ENCODE peak calls at places on chromosomes 7 and 10, in eight cellular contexts. M is neural crest cell; B is Karpas-422; R is posterior cingulate gyrus; I is T-helper 1 cell; E is activated CD4-positive, alpha-beta T cell treated with anti-CD3 and anti-CD28 coated beads, Interleukin-2, amount 50 U/mL, for 4 hours; J is stimulated activated CD8-positive, alpha-beta memory T cell treated with anti-CD3 and anti-CD28 coated beads, Interleukin-15, amount 100 ng/mL, for 1 hour; N is H54. G is an unnamed sample.

GRCh38 chr7:40866601-40867000 is 731.8 kb downstream of the SUGCT start:
- DNase-seq in J (no peak), N (no peak), E (no peak), I (no peak), B (no peak), R (no peak), M (no peak), G (no peak)

GRCh38 chr10:30345611-30346010 is 3.5 kb downstream of the MTPAP start:
- DNase-seq in E (no peak), I (no peak), N (no peak), J (no peak), R (no peak), B (no peak), M (no peak), G (no peak)

GRCh38 chr7:135745702-135746312 is 2.8 kb downstream of the FAM180A start:
- DNase-seq in E (no peak), N (peak), J (no peak), B (no peak), M (no peak), I (no peak), R (no peak), G (no peak)

GRCh38 chr10:5639066-5639465 is 27.3 kb downstream of the ASB13 start:
- DNase-seq in R (no peak), B (no peak), J (no peak), N (no peak), I (no peak), E (no peak), M (no peak), G (no peak)

GRCh38 chr10:124802313-124802675 is 675 bp downstream of the ABRAXAS2 start:
- DNase-seq in I (no peak), J (no peak), M (no peak), E (no peak), N (no peak), R (peak), B (peak), G (no peak)

GRCh38 chr7:44797329-44798258 is 1.1 kb downstream of the PPIA start:
- DNase-seq in E (peak), R (peak), I (peak), B (peak), N (peak), J (peak), M (peak), G (peak)

GRCh38 chr10:13904053-13904452 is 317.3 kb downstream of the PRPF18 start:
- DNase-seq in M (no peak), E (no peak), N (no peak), I (no peak), B (no peak), R (peak), J (no peak), G (peak)

GRCh38 chr7:102836206-102836938 is 76.4 kb upstream of the LRRC17 start:
- DNase-seq in E (no peak), N (peak), B (no peak), J (no peak), M (no peak), R (no peak), I (no peak), G (no peak)

GRCh38 chr10:99341860-99342517 is 12.8 kb downstream of the CNNM1 start:
- DNase-seq in J (no peak), M (no peak), N (no peak), E (no peak), R (no peak), I (no peak), B (no peak), G (no peak)

GRCh38 chr7:24442170-24442777 is 131.0 kb upstream of the PALS2 start:
- DNase-seq in R (peak), J (no peak), I (no peak), E (no peak), N (no peak), M (no peak), B (no peak), G (no peak)

GRCh38 chr7:30476401-30477145 is 2.0 kb downstream of the NOD1 start:
- DNase-seq in R (no peak), E (no peak), N (no peak), J (no peak), M (no peak), I (no peak), B (no peak), G (no peak)

GRCh38 chr10:116796910-116797513 is 52.3 kb upstream of the ENO4 start:
- DNase-seq in E (peak), I (peak), N (peak), R (peak), B (peak), J (peak), M (peak), G (peak)

GRCh38 chr7:81937091-81937490 is 167.2 kb upstream of the HGF start:
- DNase-seq in R (no peak), N (no peak), J (no peak), I (no peak), B (no peak), M (no peak), E (no peak), G (no peak)

GRCh38 chr10:92693534-92693893 is 3.8 kb downstream of the HHEX start:
- DNase-seq in I (no peak), E (no peak), M (no peak), J (no peak), N (no peak), R (no peak), B (peak), G (no peak)